ENCODE peak calls at places on chromosomes 6 and 20, in four cellular contexts. One of them, this sample, is unnamed.

GRCh38 chr6:73870907-73871306 is 174.9 kb downstream of the CD109 start:
- DNase-seq in choroid plexus epithelial cell: no peak
- DNase-seq in naive thymus-derived CD4-positive, alpha-beta T cell: no peak
- DNase-seq in MM.1S: no peak
- DNase-seq in this sample: no peak

GRCh38 chr6:56888687-56889086 is 66.2 kb upstream of the BEND6 start:
- DNase-seq in choroid plexus epithelial cell: no peak
- DNase-seq in MM.1S: no peak
- DNase-seq in naive thymus-derived CD4-positive, alpha-beta T cell: no peak
- DNase-seq in this sample: no peak

GRCh38 chr20:64063389-64064144 is 569 bp downstream of the TCEA2 start:
- DNase-seq in MM.1S: no peak
- DNase-seq in choroid plexus epithelial cell: no peak
- DNase-seq in naive thymus-derived CD4-positive, alpha-beta T cell: no peak
- DNase-seq in this sample: no peak

GRCh38 chr6:52759085-52759484 is 4.2 kb downstream of the GSTA2 start:
- DNase-seq in MM.1S: no peak
- DNase-seq in choroid plexus epithelial cell: peak
- DNase-seq in naive thymus-derived CD4-positive, alpha-beta T cell: no peak
- DNase-seq in this sample: no peak

GRCh38 chr6:110404602-110405001 is 10.8 kb downstream of the DDO start:
- DNase-seq in MM.1S: no peak
- DNase-seq in choroid plexus epithelial cell: peak
- DNase-seq in naive thymus-derived CD4-positive, alpha-beta T cell: no peak
- DNase-seq in this sample: no peak

GRCh38 chr6:43306086-43306485 is 2.5 kb downstream of the CRIP3 start:
- DNase-seq in MM.1S: no peak
- DNase-seq in naive thymus-derived CD4-positive, alpha-beta T cell: no peak
- DNase-seq in choroid plexus epithelial cell: no peak
- DNase-seq in this sample: no peak

GRCh38 chr6:2940851-2941250 is 30.5 kb downstream of the SERPINB6 start:
- DNase-seq in naive thymus-derived CD4-positive, alpha-beta T cell: no peak
- DNase-seq in MM.1S: no peak
- DNase-seq in choroid plexus epithelial cell: no peak
- DNase-seq in this sample: no peak

GRCh38 chr6:49966334-49966733 is 2.4 kb upstream of the DEFB114 start:
- DNase-seq in choroid plexus epithelial cell: no peak
- DNase-seq in MM.1S: no peak
- DNase-seq in naive thymus-derived CD4-positive, alpha-beta T cell: no peak
- DNase-seq in this sample: no peak

GRCh38 chr20:63457737-63458136 is 14.7 kb downstream of the KCNQ2 start:
- DNase-seq in MM.1S: peak
- DNase-seq in choroid plexus epithelial cell: no peak
- DNase-seq in naive thymus-derived CD4-positive, alpha-beta T cell: no peak
- DNase-seq in this sample: no peak

GRCh38 chr20:11234181-11234969 is 560.6 kb upstream of the JAG1 start:
- DNase-seq in choroid plexus epithelial cell: no peak
- DNase-seq in MM.1S: no peak
- DNase-seq in naive thymus-derived CD4-positive, alpha-beta T cell: no peak
- DNase-seq in this sample: no peak

GRCh38 chr6:93423542-93423941 is 4.2 kb upstream of the EPHA7 start:
- DNase-seq in choroid plexus epithelial cell: peak
- DNase-seq in MM.1S: peak
- DNase-seq in naive thymus-derived CD4-positive, alpha-beta T cell: no peak
- DNase-seq in this sample: no peak

GRCh38 chr6:68834561-68834960 is 199.5 kb downstream of the ADGRB3 start:
- DNase-seq in choroid plexus epithelial cell: peak
- DNase-seq in naive thymus-derived CD4-positive, alpha-beta T cell: no peak
- DNase-seq in MM.1S: no peak
- DNase-seq in this sample: peak

GRCh38 chr6:160279850-160280249 is 21.2 kb upstream of the SLC22A2 start:
- DNase-seq in MM.1S: no peak
- DNase-seq in choroid plexus epithelial cell: no peak
- DNase-seq in naive thymus-derived CD4-positive, alpha-beta T cell: no peak
- DNase-seq in this sample: no peak

GRCh38 chr6:125224236-125224861 is 70.8 kb downstream of the TPD52L1 start:
- DNase-seq in naive thymus-derived CD4-positive, alpha-beta T cell: no peak
- DNase-seq in MM.1S: no peak
- DNase-seq in choroid plexus epithelial cell: no peak
- DNase-seq in this sample: no peak

GRCh38 chr6:751765-752164 is 58.8 kb upstream of the EXOC2 start:
- DNase-seq in MM.1S: no peak
- DNase-seq in naive thymus-derived CD4-positive, alpha-beta T cell: no peak
- DNase-seq in choroid plexus epithelial cell: peak
- DNase-seq in this sample: no peak

GRCh38 chr20:58017237-58017969 is 211.1 kb downstream of the ANKRD60 start:
- DNase-seq in naive thymus-derived CD4-positive, alpha-beta T cell: no peak
- DNase-seq in MM.1S: no peak
- DNase-seq in choroid plexus epithelial cell: peak
- DNase-seq in this sample: no peak

GRCh38 chr20:43798591-43799149 is 71.9 kb upstream of the GTSF1L start:
- DNase-seq in naive thymus-derived CD4-positive, alpha-beta T cell: no peak
- DNase-seq in MM.1S: no peak
- DNase-seq in choroid plexus epithelial cell: no peak
- DNase-seq in this sample: no peak

GRCh38 chr6:135243871-135244796 is 63.0 kb downstream of the MYB start:
- DNase-seq in MM.1S: peak
- DNase-seq in choroid plexus epithelial cell: no peak
- DNase-seq in naive thymus-derived CD4-positive, alpha-beta T cell: no peak
- DNase-seq in this sample: no peak

GRCh38 chr6:148840256-148840655 is 93.4 kb downstream of the UST start:
- DNase-seq in naive thymus-derived CD4-positive, alpha-beta T cell: no peak
- DNase-seq in MM.1S: no peak
- DNase-seq in choroid plexus epithelial cell: no peak
- DNase-seq in this sample: no peak

GRCh38 chr20:46789339-46789984 is 80.0 kb downstream of the SLC2A10 start:
- DNase-seq in MM.1S: no peak
- DNase-seq in choroid plexus epithelial cell: no peak
- DNase-seq in naive thymus-derived CD4-positive, alpha-beta T cell: no peak
- DNase-seq in this sample: no peak

GRCh38 chr6:134352786-134353480 is 35.0 kb upstream of the SGK1 start:
- DNase-seq in choroid plexus epithelial cell: peak
- DNase-seq in naive thymus-derived CD4-positive, alpha-beta T cell: no peak
- DNase-seq in MM.1S: no peak
- DNase-seq in this sample: peak

GRCh38 chr6:155264704-155265320 is 999 bp downstream of the CLDN20 start:
- DNase-seq in MM.1S: no peak
- DNase-seq in naive thymus-derived CD4-positive, alpha-beta T cell: no peak
- DNase-seq in choroid plexus epithelial cell: no peak
- DNase-seq in this sample: no peak

GRCh38 chr6:122789862-122790739 is 1.0 kb downstream of the SMPDL3A start:
- DNase-seq in MM.1S: peak
- DNase-seq in naive thymus-derived CD4-positive, alpha-beta T cell: no peak
- DNase-seq in choroid plexus epithelial cell: peak
- DNase-seq in this sample: no peak

GRCh38 chr6:7765575-7766325 is 39.9 kb downstream of the BMP6 start:
- DNase-seq in naive thymus-derived CD4-positive, alpha-beta T cell: no peak
- DNase-seq in MM.1S: no peak
- DNase-seq in choroid plexus epithelial cell: peak
- DNase-seq in this sample: no peak

GRCh38 chr20:15789083-15789482 is 784.2 kb downstream of the KIF16B start:
- DNase-seq in choroid plexus epithelial cell: no peak
- DNase-seq in naive thymus-derived CD4-positive, alpha-beta T cell: no peak
- DNase-seq in MM.1S: no peak
- DNase-seq in this sample: no peak

GRCh38 chr6:149939909-149940672 is 1.7 kb upstream of the ULBP2 start:
- DNase-seq in MM.1S: no peak
- DNase-seq in choroid plexus epithelial cell: no peak
- DNase-seq in naive thymus-derived CD4-positive, alpha-beta T cell: no peak
- DNase-seq in this sample: no peak

GRCh38 chr6:170446841-170447560 is 106.1 kb downstream of the PSMB1 start:
- DNase-seq in MM.1S: no peak
- DNase-seq in choroid plexus epithelial cell: no peak
- DNase-seq in naive thymus-derived CD4-positive, alpha-beta T cell: no peak
- DNase-seq in this sample: no peak

GRCh38 chr20:33992145-33992922 is 1.4 kb upstream of the RALY start:
- DNase-seq in choroid plexus epithelial cell: peak
- DNase-seq in naive thymus-derived CD4-positive, alpha-beta T cell: no peak
- DNase-seq in MM.1S: no peak
- DNase-seq in this sample: no peak

GRCh38 chr6:90523779-90524310 is 63.0 kb downstream of the MAP3K7 start:
- DNase-seq in MM.1S: no peak
- DNase-seq in naive thymus-derived CD4-positive, alpha-beta T cell: no peak
- DNase-seq in choroid plexus epithelial cell: no peak
- DNase-seq in this sample: no peak

GRCh38 chr6:96075826-96076225 is 60.1 kb downstream of the FUT9 start:
- DNase-seq in MM.1S: no peak
- DNase-seq in choroid plexus epithelial cell: no peak
- DNase-seq in naive thymus-derived CD4-positive, alpha-beta T cell: no peak
- DNase-seq in this sample: no peak

GRCh38 chr6:11702039-11702795 is 76.4 kb downstream of the ADTRP start:
- DNase-seq in naive thymus-derived CD4-positive, alpha-beta T cell: no peak
- DNase-seq in choroid plexus epithelial cell: peak
- DNase-seq in MM.1S: no peak
- DNase-seq in this sample: peak

GRCh38 chr20:36094497-36094896 is 60.0 kb upstream of the EPB41L1 start:
- DNase-seq in naive thymus-derived CD4-positive, alpha-beta T cell: no peak
- DNase-seq in MM.1S: no peak
- DNase-seq in choroid plexus epithelial cell: no peak
- DNase-seq in this sample: no peak

GRCh38 chr20:478949-479429 is 16.7 kb upstream of the TBC1D20 start:
- DNase-seq in MM.1S: peak
- DNase-seq in naive thymus-derived CD4-positive, alpha-beta T cell: no peak
- DNase-seq in choroid plexus epithelial cell: peak
- DNase-seq in this sample: peak

GRCh38 chr6:43695078-43695966 is 7.7 kb upstream of the MRPS18A start:
- DNase-seq in naive thymus-derived CD4-positive, alpha-beta T cell: no peak
- DNase-seq in MM.1S: no peak
- DNase-seq in choroid plexus epithelial cell: peak
- DNase-seq in this sample: no peak

DNA sequence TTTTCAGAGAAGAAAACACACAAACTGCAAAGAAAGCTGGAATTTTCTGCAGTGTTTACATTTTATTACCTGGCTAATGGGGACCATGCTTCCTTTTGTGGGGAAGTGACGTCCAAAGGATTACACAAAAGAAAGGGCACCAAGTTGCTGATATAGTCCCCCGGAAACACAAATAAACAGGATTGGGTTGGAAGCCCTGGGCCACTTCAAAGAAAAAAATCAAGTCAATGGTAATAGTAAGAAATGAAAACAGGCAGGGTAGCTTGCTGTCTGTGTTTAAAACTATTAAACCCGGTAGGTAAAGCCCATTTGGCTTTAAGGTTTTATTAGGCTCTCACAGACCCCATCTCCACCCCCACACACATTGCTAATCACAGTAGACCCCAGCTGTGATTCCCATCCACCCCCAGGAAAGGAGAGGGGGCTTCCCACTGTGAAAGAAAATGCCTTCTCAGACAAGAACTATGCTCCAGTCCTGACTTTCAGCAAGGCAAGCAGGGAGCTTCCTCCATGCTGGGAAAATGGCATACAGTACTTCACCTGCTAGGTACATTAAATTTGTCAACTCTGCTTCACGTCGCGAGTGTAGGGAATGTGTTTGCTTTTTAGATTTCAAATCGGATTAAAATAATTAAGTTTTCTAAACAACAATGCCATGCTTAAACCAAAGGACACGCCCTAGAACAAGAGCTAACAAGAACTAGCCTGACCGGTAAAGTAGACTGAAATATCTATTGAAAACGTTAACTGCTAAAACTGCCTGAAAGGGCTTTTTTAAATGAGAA is 1.1 kb downstream of the PERP start:
- DNase-seq in naive thymus-derived CD4-positive, alpha-beta T cell: no peak
- DNase-seq in MM.1S: peak
- DNase-seq in choroid plexus epithelial cell: peak
- DNase-seq in this sample: no peak
- H3K4me3 ChIP-seq in naive thymus-derived CD4-positive, alpha-beta T cell: peak
- H3K4me3 ChIP-seq in MM.1S: peak
- H3K4me3 ChIP-seq in choroid plexus epithelial cell: peak
- H3K4me3 ChIP-seq in this sample: peak

DNA sequence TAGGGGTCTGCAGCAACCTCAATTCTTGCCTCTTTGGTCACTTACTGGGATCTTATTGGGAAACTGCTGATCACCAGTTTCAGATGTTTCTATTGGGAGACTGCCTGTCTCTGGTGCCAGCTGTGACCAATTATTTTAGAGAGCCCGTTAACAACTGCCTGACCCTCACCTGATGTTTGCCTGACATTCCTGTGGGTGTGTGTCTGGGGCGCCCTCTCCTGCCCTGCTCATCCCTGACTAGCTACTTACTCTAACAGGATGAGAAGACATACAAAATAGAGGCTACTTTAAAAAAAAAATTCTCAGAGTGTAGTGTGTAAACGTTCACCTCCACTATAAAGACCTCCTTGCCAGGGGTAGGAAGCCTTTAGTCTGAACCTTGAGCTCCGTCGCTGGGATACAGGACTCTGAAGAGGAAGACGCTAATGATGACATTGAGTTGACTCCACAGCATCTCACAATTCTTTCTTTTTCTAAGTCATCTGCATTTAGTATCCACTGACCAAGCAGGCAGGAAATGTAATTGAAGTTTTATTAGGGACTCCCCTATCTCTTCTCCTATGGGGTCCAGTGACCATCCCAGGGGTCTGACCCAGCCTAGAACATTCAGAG is 54.6 kb upstream of the DDR1 start:
- DNase-seq in MM.1S: no peak
- DNase-seq in naive thymus-derived CD4-positive, alpha-beta T cell: no peak
- DNase-seq in choroid plexus epithelial cell: no peak
- DNase-seq in this sample: no peak
- H3K4me3 ChIP-seq in MM.1S: no peak
- H3K4me3 ChIP-seq in naive thymus-derived CD4-positive, alpha-beta T cell: peak
- H3K4me3 ChIP-seq in choroid plexus epithelial cell: no peak
- H3K4me3 ChIP-seq in this sample: no peak

GRCh38 chr20:59123011-59123676 is 40.5 kb upstream of the ZNF831 start:
- DNase-seq in naive thymus-derived CD4-positive, alpha-beta T cell: peak
- DNase-seq in choroid plexus epithelial cell: no peak
- DNase-seq in MM.1S: no peak
- DNase-seq in this sample: no peak
- H3K4me3 ChIP-seq in naive thymus-derived CD4-positive, alpha-beta T cell: peak
- H3K4me3 ChIP-seq in choroid plexus epithelial cell: no peak
- H3K4me3 ChIP-seq in MM.1S: no peak
- H3K4me3 ChIP-seq in this sample: no peak

DNA sequence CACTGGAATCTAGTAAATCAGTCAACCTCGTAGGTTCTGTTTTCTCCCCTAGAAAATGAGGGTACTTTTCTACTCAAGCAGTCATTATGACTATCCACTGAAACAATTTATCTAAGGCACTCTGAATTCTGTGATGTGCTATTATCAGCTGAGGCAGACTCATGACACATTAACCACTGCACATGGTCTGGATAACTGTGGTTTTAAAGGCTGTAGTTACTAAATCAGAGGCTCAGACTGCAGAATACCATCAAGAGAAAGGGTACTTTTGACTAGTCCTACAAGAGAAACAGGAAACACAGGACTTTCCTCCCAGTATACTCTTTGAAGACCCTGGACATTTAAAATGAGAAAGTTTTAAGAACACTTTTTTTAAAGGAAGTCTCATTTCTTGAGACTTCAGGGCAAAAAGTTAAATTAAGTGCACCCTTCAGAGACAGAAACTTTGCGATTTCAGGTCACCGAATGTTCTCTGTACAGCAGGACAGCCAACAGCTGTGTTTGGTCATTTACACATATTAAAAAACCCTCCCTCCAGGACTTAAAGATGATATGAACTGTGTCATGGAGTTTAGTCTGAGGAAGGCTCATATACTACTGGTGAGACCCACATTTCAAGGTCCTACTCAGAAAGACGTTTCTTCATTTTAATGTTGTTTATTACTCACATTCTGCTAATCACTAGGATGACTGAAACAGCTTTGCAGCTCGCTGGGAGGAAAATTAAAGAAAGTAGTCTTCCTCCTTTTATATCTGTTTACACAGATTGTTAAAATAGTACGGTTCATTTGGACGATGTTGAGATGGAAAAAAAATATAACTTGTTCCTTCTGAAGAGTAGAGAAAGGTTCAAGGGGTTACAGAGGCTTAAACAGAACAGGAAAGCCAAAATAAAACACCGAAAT is 19.9 kb downstream of the ATXN1 start:
- DNase-seq in naive thymus-derived CD4-positive, alpha-beta T cell: no peak
- DNase-seq in MM.1S: peak
- DNase-seq in choroid plexus epithelial cell: peak
- DNase-seq in this sample: peak
- H3K4me3 ChIP-seq in naive thymus-derived CD4-positive, alpha-beta T cell: no peak
- H3K4me3 ChIP-seq in MM.1S: peak
- H3K4me3 ChIP-seq in choroid plexus epithelial cell: no peak
- H3K4me3 ChIP-seq in this sample: no peak